ENCODE peak calls at places on chromosome 4, in four cellular contexts. One of them, this sample, is unnamed.

GRCh38 chr4:120139392-120139791 is 72.7 kb upstream of the MAD2L1 start:
- DNase-seq in MM.1S: no peak
- DNase-seq in OCI-LY7: no peak
- DNase-seq in HCT116: no peak
- DNase-seq in this sample: no peak

GRCh38 chr4:147975902-147976301 is 244.0 kb downstream of the ARHGAP10 start:
- DNase-seq in MM.1S: no peak
- DNase-seq in OCI-LY7: no peak
- DNase-seq in HCT116: no peak
- DNase-seq in this sample: no peak

GRCh38 chr4:169956441-169956840 is 69.8 kb downstream of the MFAP3L start:
- DNase-seq in MM.1S: no peak
- DNase-seq in OCI-LY7: no peak
- DNase-seq in HCT116: no peak
- DNase-seq in this sample: no peak

GRCh38 chr4:76744253-76744921 is 153.6 kb downstream of the SOWAHB start:
- DNase-seq in MM.1S: no peak
- DNase-seq in OCI-LY7: no peak
- DNase-seq in HCT116: no peak
- DNase-seq in this sample: peak; percentile 28

GRCh38 chr4:6480532-6481088 is 8.2 kb upstream of the PPP2R2C start:
- DNase-seq in MM.1S: no peak
- DNase-seq in OCI-LY7: no peak
- DNase-seq in HCT116: no peak
- DNase-seq in this sample: peak; percentile 67

GRCh38 chr4:113919611-113920010 is 59.8 kb downstream of the ARSJ start:
- DNase-seq in MM.1S: no peak
- DNase-seq in OCI-LY7: no peak
- DNase-seq in HCT116: no peak
- DNase-seq in this sample: peak; percentile 37

GRCh38 chr4:113899260-113900177 is 79.9 kb downstream of the ARSJ start:
- DNase-seq in MM.1S: peak; percentile 81
- DNase-seq in OCI-LY7: peak; percentile 74
- DNase-seq in HCT116: no peak
- DNase-seq in this sample: no peak

GRCh38 chr4:14000091-14000814 is 372.7 kb upstream of the BOD1L1 start:
- DNase-seq in MM.1S: no peak
- DNase-seq in OCI-LY7: no peak
- DNase-seq in HCT116: no peak
- DNase-seq in this sample: peak; percentile 10

GRCh38 chr4:122777846-122778501 is 45.5 kb downstream of the BBS12 start:
- DNase-seq in MM.1S: no peak
- DNase-seq in OCI-LY7: no peak
- DNase-seq in HCT116: no peak
- DNase-seq in this sample: peak; percentile 41

GRCh38 chr4:83011779-83012630 is 1.4 kb upstream of the LIN54 start:
- DNase-seq in MM.1S: peak; percentile 27
- DNase-seq in OCI-LY7: peak; percentile 45
- DNase-seq in HCT116: no peak
- DNase-seq in this sample: peak; percentile 47

GRCh38 chr4:183284965-183285364 is 35.1 kb downstream of the CLDN22 start:
- DNase-seq in MM.1S: no peak
- DNase-seq in OCI-LY7: no peak
- DNase-seq in HCT116: no peak
- DNase-seq in this sample: peak; percentile 48

GRCh38 chr4:70734168-70734954 is 12.6 kb downstream of the RUFY3 start:
- DNase-seq in MM.1S: peak; percentile 91
- DNase-seq in OCI-LY7: peak; percentile 87
- DNase-seq in HCT116: no peak
- DNase-seq in this sample: peak; percentile 52

GRCh38 chr4:146638801-146639351 is at the start of gene POU4F2:
- DNase-seq in MM.1S: no peak
- DNase-seq in OCI-LY7: no peak
- DNase-seq in HCT116: no peak
- DNase-seq in this sample: no peak

GRCh38 chr4:99594818-99595217 is 20.2 kb downstream of the MTTP start:
- DNase-seq in MM.1S: no peak
- DNase-seq in OCI-LY7: no peak
- DNase-seq in HCT116: no peak
- DNase-seq in this sample: no peak

GRCh38 chr4:2942037-2942531 is 21.1 kb downstream of the NOP14 start:
- DNase-seq in MM.1S: no peak
- DNase-seq in OCI-LY7: no peak
- DNase-seq in HCT116: no peak
- DNase-seq in this sample: no peak

GRCh38 chr4:4396628-4397440 is 9.9 kb downstream of the NSG1 start:
- DNase-seq in MM.1S: no peak
- DNase-seq in OCI-LY7: no peak
- DNase-seq in HCT116: no peak
- DNase-seq in this sample: no peak

GRCh38 chr4:168796362-168797106 is 213.5 kb downstream of the CBR4 start:
- DNase-seq in MM.1S: no peak
- DNase-seq in OCI-LY7: no peak
- DNase-seq in HCT116: peak; percentile 52
- DNase-seq in this sample: peak; percentile 88

GRCh38 chr4:165612936-165613335 is 234.1 kb downstream of the CPE start:
- DNase-seq in MM.1S: peak; percentile 39
- DNase-seq in OCI-LY7: no peak
- DNase-seq in HCT116: no peak
- DNase-seq in this sample: no peak

GRCh38 chr4:19698961-19699360 is 552.7 kb upstream of the SLIT2 start:
- DNase-seq in MM.1S: no peak
- DNase-seq in OCI-LY7: no peak
- DNase-seq in HCT116: no peak
- DNase-seq in this sample: no peak

GRCh38 chr4:51907001-51907669 is 64.2 kb downstream of the DCUN1D4 start:
- DNase-seq in MM.1S: no peak
- DNase-seq in OCI-LY7: no peak
- DNase-seq in HCT116: no peak
- DNase-seq in this sample: no peak

GRCh38 chr4:138263438-138263837 is 21.3 kb upstream of the SLC7A11 start:
- DNase-seq in MM.1S: no peak
- DNase-seq in OCI-LY7: no peak
- DNase-seq in HCT116: no peak
- DNase-seq in this sample: no peak

GRCh38 chr4:15003441-15003890 is 1.2 kb downstream of the CPEB2 start:
- DNase-seq in MM.1S: peak; percentile 52
- DNase-seq in OCI-LY7: peak; percentile 75
- DNase-seq in HCT116: no peak
- DNase-seq in this sample: peak; percentile 18

GRCh38 chr4:139655116-139655515 is 10.5 kb upstream of the MGST2 start:
- DNase-seq in MM.1S: no peak
- DNase-seq in OCI-LY7: peak; percentile 49
- DNase-seq in HCT116: no peak
- DNase-seq in this sample: peak; percentile 48

GRCh38 chr4:113823291-113823659 is 61.7 kb upstream of the CAMK2D start:
- DNase-seq in MM.1S: peak; percentile 54
- DNase-seq in OCI-LY7: no peak
- DNase-seq in HCT116: no peak
- DNase-seq in this sample: no peak

GRCh38 chr4:25528391-25528790 is 127.3 kb upstream of the SLC34A2 start:
- DNase-seq in MM.1S: no peak
- DNase-seq in OCI-LY7: no peak
- DNase-seq in HCT116: no peak
- DNase-seq in this sample: no peak

GRCh38 chr4:2303686-2304320 is 41.9 kb upstream of the MXD4 start:
- DNase-seq in MM.1S: no peak
- DNase-seq in OCI-LY7: no peak
- DNase-seq in HCT116: no peak
- DNase-seq in this sample: no peak

GRCh38 chr4:130080872-130081451 is 985.0 kb downstream of the C4orf33 start:
- DNase-seq in MM.1S: no peak
- DNase-seq in OCI-LY7: no peak
- DNase-seq in HCT116: no peak
- DNase-seq in this sample: no peak

GRCh38 chr4:122894802-122895201 is 27.6 kb downstream of the NUDT6 start:
- DNase-seq in MM.1S: no peak
- DNase-seq in OCI-LY7: no peak
- DNase-seq in HCT116: no peak
- DNase-seq in this sample: no peak

GRCh38 chr4:122083356-122083755 is 68.8 kb upstream of the BLTP1 start:
- DNase-seq in MM.1S: no peak
- DNase-seq in OCI-LY7: no peak
- DNase-seq in HCT116: no peak
- DNase-seq in this sample: no peak

GRCh38 chr4:157287445-157287844 is 66.9 kb downstream of the GRIA2 start:
- DNase-seq in MM.1S: peak; percentile 71
- DNase-seq in OCI-LY7: no peak
- DNase-seq in HCT116: no peak
- DNase-seq in this sample: no peak

GRCh38 chr4:94544811-94545210 is 93.1 kb downstream of the PDLIM5 start:
- DNase-seq in MM.1S: no peak
- DNase-seq in OCI-LY7: no peak
- DNase-seq in HCT116: no peak
- DNase-seq in this sample: peak; percentile 67

GRCh38 chr4:165464813-165465381 is 86.1 kb downstream of the CPE start:
- DNase-seq in MM.1S: peak; percentile 50
- DNase-seq in OCI-LY7: peak; percentile 55
- DNase-seq in HCT116: no peak
- DNase-seq in this sample: peak; percentile 51

GRCh38 chr4:127668770-127669169 is 36.0 kb downstream of the INTU start:
- DNase-seq in MM.1S: no peak
- DNase-seq in OCI-LY7: no peak
- DNase-seq in HCT116: no peak
- DNase-seq in this sample: no peak

GRCh38 chr4:4541040-4541631 is 712 bp downstream of the STX18 start:
- DNase-seq in MM.1S: peak; percentile 37
- DNase-seq in OCI-LY7: peak; percentile 45
- DNase-seq in HCT116: no peak
- DNase-seq in this sample: peak; percentile 78

GRCh38 chr4:7034262-7035081 is 8.7 kb upstream of the TADA2B start:
- DNase-seq in MM.1S: no peak
- DNase-seq in OCI-LY7: no peak
- DNase-seq in HCT116: no peak
- DNase-seq in this sample: peak; percentile 88

GRCh38 chr4:13633671-13634070 is 6.1 kb upstream of the BOD1L1 start:
- DNase-seq in MM.1S: no peak
- DNase-seq in OCI-LY7: no peak
- DNase-seq in HCT116: no peak
- DNase-seq in this sample: no peak

GRCh38 chr4:156771171-156771837 is 200.3 kb downstream of the PDGFC start:
- DNase-seq in MM.1S: peak; percentile 20
- DNase-seq in OCI-LY7: no peak
- DNase-seq in HCT116: peak; percentile 51
- DNase-seq in this sample: peak; percentile 85

GRCh38 chr4:143294310-143294709 is 42.4 kb upstream of the GAB1 start:
- DNase-seq in MM.1S: no peak
- DNase-seq in OCI-LY7: no peak
- DNase-seq in HCT116: no peak
- DNase-seq in this sample: no peak

GRCh38 chr4:75686346-75686745 is 13.1 kb upstream of the G3BP2 start:
- DNase-seq in MM.1S: no peak
- DNase-seq in OCI-LY7: no peak
- DNase-seq in HCT116: no peak
- DNase-seq in this sample: no peak
- TF ChIP-seq EZH2phosphoT487 in MM.1S: no peak
- TF ChIP-seq EZH2phosphoT487 in OCI-LY7: no peak
- TF ChIP-seq EZH2phosphoT487 in HCT116: no peak
- TF ChIP-seq EZH2phosphoT487 in this sample: no peak

GRCh38 chr4:112289407-112290253 is 3.9 kb upstream of the TIFA start:
- DNase-seq in MM.1S: no peak
- DNase-seq in OCI-LY7: peak; percentile 55
- DNase-seq in HCT116: no peak
- DNase-seq in this sample: no peak
- H2AFZ ChIP-seq in MM.1S: no peak overlapping the region
- H2AFZ ChIP-seq in OCI-LY7: peak overlapping the region; percentile 96
- H2AFZ ChIP-seq in HCT116: no peak overlapping the region
- H2AFZ ChIP-seq in this sample: no peak overlapping the region

GRCh38 chr4:55032179-55032578 is 93.2 kb downstream of the KDR start:
- DNase-seq in MM.1S: no peak
- DNase-seq in OCI-LY7: no peak
- DNase-seq in HCT116: no peak
- DNase-seq in this sample: no peak

GRCh38 chr4:55030606-55031005 is 94.8 kb downstream of the KDR start:
- DNase-seq in MM.1S: no peak
- DNase-seq in OCI-LY7: no peak
- DNase-seq in HCT116: no peak
- DNase-seq in this sample: no peak

GRCh38 chr4:55032788-55033187 is 92.6 kb downstream of the KDR start:
- DNase-seq in MM.1S: no peak
- DNase-seq in OCI-LY7: no peak
- DNase-seq in HCT116: no peak
- DNase-seq in this sample: peak; percentile 60

GRCh38 chr4:55029838-55030503 is 95.4 kb downstream of the KDR start:
- DNase-seq in MM.1S: no peak
- DNase-seq in OCI-LY7: no peak
- DNase-seq in HCT116: no peak
- DNase-seq in this sample: no peak

GRCh38 chr4:55031158-55031557 is 94.2 kb downstream of the KDR start:
- DNase-seq in MM.1S: no peak
- DNase-seq in OCI-LY7: no peak
- DNase-seq in HCT116: no peak
- DNase-seq in this sample: no peak
- TF ChIP-seq EZH2phosphoT487 in MM.1S: no peak
- TF ChIP-seq EZH2phosphoT487 in OCI-LY7: no peak
- TF ChIP-seq EZH2phosphoT487 in HCT116: no peak
- TF ChIP-seq EZH2phosphoT487 in this sample: no peak

DNA sequence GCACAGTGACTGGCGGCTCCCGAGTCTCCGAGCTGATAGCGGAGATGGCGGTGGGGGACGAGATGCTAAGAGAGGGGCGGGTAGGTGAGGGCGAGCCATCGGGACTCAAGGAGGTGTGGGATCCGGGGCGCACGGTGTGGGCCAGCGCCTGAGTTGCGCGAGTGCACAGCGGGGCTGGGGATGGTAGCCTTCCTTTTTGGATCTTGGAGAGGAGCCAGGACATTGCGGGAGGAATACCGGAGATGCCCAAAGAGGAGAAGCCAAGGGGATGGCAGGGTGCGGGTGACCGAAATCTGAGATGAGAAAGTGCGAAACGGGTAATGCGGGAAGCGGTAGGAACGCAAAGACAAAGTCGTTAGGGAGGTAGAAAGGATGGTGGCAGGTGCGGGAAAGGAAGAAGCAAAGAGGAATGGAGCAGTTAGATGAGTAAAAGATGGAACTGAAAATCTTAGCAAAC is 438 bp upstream of the FAM184B start:
- DNase-seq in MM.1S: no peak
- DNase-seq in OCI-LY7: no peak
- DNase-seq in HCT116: no peak
- DNase-seq in this sample: no peak
- H2AFZ ChIP-seq in MM.1S: no peak overlapping the region
- H2AFZ ChIP-seq in OCI-LY7: no peak overlapping the region
- H2AFZ ChIP-seq in HCT116: no peak overlapping the region
- H2AFZ ChIP-seq in this sample: peak overlapping the region; percentile 86

GRCh38 chr4:109981936-109982335 is 69.3 kb downstream of the EGF start:
- DNase-seq in MM.1S: no peak
- DNase-seq in OCI-LY7: no peak
- DNase-seq in HCT116: no peak
- DNase-seq in this sample: no peak

GRCh38 chr4:109985993-109986640 is 73.4 kb downstream of the EGF start:
- DNase-seq in MM.1S: no peak
- DNase-seq in OCI-LY7: peak; percentile 33
- DNase-seq in HCT116: no peak
- DNase-seq in this sample: no peak

GRCh38 chr4:109979932-109980717 is 67.4 kb downstream of the EGF start:
- DNase-seq in MM.1S: no peak
- DNase-seq in OCI-LY7: no peak
- DNase-seq in HCT116: no peak
- DNase-seq in this sample: peak; percentile 76

GRCh38 chr4:109978704-109979103 is 66.0 kb downstream of the EGF start:
- DNase-seq in MM.1S: no peak
- DNase-seq in OCI-LY7: no peak
- DNase-seq in HCT116: no peak
- DNase-seq in this sample: no peak

GRCh38 chr4:109982521-109982920 is 69.8 kb downstream of the EGF start:
- DNase-seq in MM.1S: no peak
- DNase-seq in OCI-LY7: no peak
- DNase-seq in HCT116: no peak
- DNase-seq in this sample: no peak
- TF ChIP-seq EZH2phosphoT487 in MM.1S: no peak
- TF ChIP-seq EZH2phosphoT487 in OCI-LY7: no peak
- TF ChIP-seq EZH2phosphoT487 in HCT116: no peak
- TF ChIP-seq EZH2phosphoT487 in this sample: no peak